ENCODE peak calls at places on chromosomes 2 and 18, in five cellular contexts. H is NCI-H1092 treated with DMSO at 0.1 percent for 48 hours, D is LHCN-M2, E is HT1080, L is HEK293T. S is an unnamed sample.

GRCh38 chr2:73133566-73134227 is 20.9 kb upstream of the RAB11FIP5 start:
- DNase-seq in H (no peak), D (no peak), E (peak; percentile 40), L (no peak), S (no peak)

GRCh38 chr18:58161659-58162058 is 117.6 kb downstream of the NEDD4L start:
- DNase-seq in H (no peak), D (peak; percentile 20), E (peak; percentile 81), L (peak; percentile 52), S (peak; percentile 51)

GRCh38 chr2:42753188-42753813 is 10.6 kb downstream of the OXER1 start:
- DNase-seq in H (no peak), D (no peak), E (no peak), L (no peak), S (no peak)

GRCh38 chr18:3305933-3306332 is 44.0 kb downstream of the MYL12B start:
- DNase-seq in H (no peak), D (no peak), E (peak; percentile 60), L (no peak), S (peak; percentile 31)

GRCh38 chr2:8681786-8682692 is at the start of gene ID2:
- DNase-seq in H (peak; percentile 95), D (peak; percentile 99), E (peak; percentile 97), L (peak; percentile 93), S (peak; percentile 92)

GRCh38 chr2:187500585-187501359 is 52.7 kb upstream of the CALCRL start:
- DNase-seq in H (no peak), D (peak; percentile 72), E (peak; percentile 65), L (peak; percentile 16), S (peak; percentile 68)

GRCh38 chr2:213021971-213022899 is 129.2 kb downstream of the IKZF2 start:
- DNase-seq in H (no peak), D (peak; percentile 73), E (peak; percentile 62), L (no peak), S (peak; percentile 15)

GRCh38 chr2:122652670-122653069 is 897.2 kb downstream of the TSN start:
- DNase-seq in H (peak; percentile 25), D (no peak), E (no peak), L (no peak), S (no peak)

GRCh38 chr18:3213231-3214059 is 6.3 kb downstream of the MYOM1 start:
- DNase-seq in H (no peak), D (peak; percentile 1), E (peak; percentile 15), L (no peak), S (no peak)

GRCh38 chr18:54392621-54393023 is 34.9 kb downstream of the C18orf54 start:
- DNase-seq in H (peak; percentile 76), D (peak; percentile 69), E (peak; percentile 70), L (peak; percentile 23), S (peak; percentile 51)

GRCh38 chr18:6876646-6877045 is 147.1 kb downstream of the ARHGAP28 start:
- DNase-seq in H (no peak), D (peak; percentile 36), E (no peak), L (no peak), S (peak; percentile 58)

GRCh38 chr2:199696048-199696447 is 154.9 kb downstream of the FTCDNL1 start:
- DNase-seq in H (no peak), D (no peak), E (no peak), L (no peak), S (no peak)

GRCh38 chr2:102357975-102358374 is 2.4 kb downstream of the IL18R1 start:
- DNase-seq in H (no peak), D (no peak), E (no peak), L (no peak), S (no peak)

GRCh38 chr2:108061485-108062042 is 75.2 kb downstream of the SLC5A7 start:
- DNase-seq in H (no peak), D (no peak), E (no peak), L (no peak), S (no peak)

GRCh38 chr2:152421521-152422367 is 86.8 kb downstream of the FMNL2 start:
- DNase-seq in H (no peak), D (peak; percentile 92), E (peak; percentile 99), L (peak; percentile 39), S (peak; percentile 89)

S was measured in H4.